ENCODE peak calls at places on chromosomes 13 and 19, in six cellular contexts. N is ovary; L is mammary epithelial cell; T is thoracic aorta; D is epithelial cell of prostate; M is effector memory CD4-positive, alpha-beta T cell. K is an unnamed sample.

GRCh38 chr19:14265285-14266036 is 59.5 kb upstream of the ADGRL1 start:
- DNase-seq in N (peak), L (no peak), T (no peak), D (no peak), M (no peak), K (no peak)

GRCh38 chr19:13984875-13985741 is 21.0 kb downstream of the RFX1 start:
- DNase-seq in N (no peak), L (no peak), T (no peak), D (no peak), M (peak), K (no peak)

GRCh38 chr19:37564624-37565369 is 29.8 kb downstream of the ZNF571 start:
- DNase-seq in N (no peak), L (no peak), T (no peak), D (no peak), M (no peak), K (no peak)

GRCh38 chr19:1592023-1592754 is 476 bp downstream of the MBD3 start:
- DNase-seq in N (peak), L (peak), T (peak), D (peak), M (peak), K (peak)

GRCh38 chr13:75901509-75901908 is 265.4 kb downstream of the LMO7 start:
- DNase-seq in N (no peak), L (no peak), T (no peak), D (no peak), M (no peak), K (no peak)

GRCh38 chr13:26022538-26023292 is 29.1 kb downstream of the SHISA2 start:
- DNase-seq in N (no peak), L (peak), T (peak), D (peak), M (no peak), K (no peak)

GRCh38 chr19:31274964-31275319 is 74.3 kb downstream of the TSHZ3 start:
- DNase-seq in N (no peak), L (no peak), T (no peak), D (no peak), M (no peak), K (no peak)

GRCh38 chr13:114148521-114148855 is 16.1 kb upstream of the RASA3 start:
- DNase-seq in N (no peak), L (no peak), T (no peak), D (no peak), M (peak), K (peak)

GRCh38 chr13:30143671-30144400 is 163.5 kb downstream of the KATNAL1 start:
- DNase-seq in N (no peak), L (peak), T (no peak), D (no peak), M (no peak), K (no peak)

GRCh38 chr19:29690842-29691241 is 24.2 kb downstream of the C19orf12 start:
- DNase-seq in N (no peak), L (peak), T (no peak), D (no peak), M (no peak), K (peak)

GRCh38 chr13:84263354-84264069 is 381.2 kb upstream of the SLITRK1 start:
- DNase-seq in N (no peak), L (peak), T (no peak), D (no peak), M (no peak), K (no peak)

GRCh38 chr19:34666958-34667265 is 10.0 kb downstream of the SCGB2B2 start:
- DNase-seq in N (no peak), L (no peak), T (no peak), D (no peak), M (no peak), K (no peak)

GRCh38 chr19:34671972-34672371 is 5.0 kb downstream of the SCGB2B2 start:
- DNase-seq in N (no peak), L (no peak), T (no peak), D (no peak), M (no peak), K (no peak)

GRCh38 chr19:34667349-34668076 is 9.4 kb downstream of the SCGB2B2 start:
- DNase-seq in N (peak), L (no peak), T (no peak), D (no peak), M (no peak), K (no peak)

GRCh38 chr19:34666200-34666957 is 10.6 kb downstream of the SCGB2B2 start:
- DNase-seq in N (no peak), L (no peak), T (no peak), D (no peak), M (no peak), K (no peak)

DNA sequence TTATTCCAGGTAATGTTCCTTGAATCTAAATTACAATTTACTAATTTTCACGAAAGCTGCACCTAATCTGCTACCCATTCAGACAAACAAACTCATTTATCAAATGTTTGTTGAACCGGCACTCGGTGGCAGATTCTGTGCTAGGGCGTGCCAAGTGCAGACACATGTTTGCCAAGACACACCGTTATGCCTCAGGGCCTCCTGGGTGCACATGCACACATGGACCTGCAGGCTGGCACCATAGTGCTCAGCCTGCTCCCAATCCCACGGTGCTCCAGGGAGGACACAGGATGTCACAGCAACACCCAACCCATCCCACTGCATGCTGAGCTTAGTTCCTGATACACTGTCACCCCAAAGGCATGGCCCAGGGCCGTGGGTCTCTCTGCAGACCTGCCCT is 7.7 kb downstream of the SCGB2B2 start:
- DNase-seq in N (no peak), L (no peak), T (no peak), D (no peak), M (no peak), K (no peak)
- H3K27ac ChIP-seq in N (no peak), L (no peak), T (no peak), D (no peak), M (no peak), K (no peak)

DNA sequence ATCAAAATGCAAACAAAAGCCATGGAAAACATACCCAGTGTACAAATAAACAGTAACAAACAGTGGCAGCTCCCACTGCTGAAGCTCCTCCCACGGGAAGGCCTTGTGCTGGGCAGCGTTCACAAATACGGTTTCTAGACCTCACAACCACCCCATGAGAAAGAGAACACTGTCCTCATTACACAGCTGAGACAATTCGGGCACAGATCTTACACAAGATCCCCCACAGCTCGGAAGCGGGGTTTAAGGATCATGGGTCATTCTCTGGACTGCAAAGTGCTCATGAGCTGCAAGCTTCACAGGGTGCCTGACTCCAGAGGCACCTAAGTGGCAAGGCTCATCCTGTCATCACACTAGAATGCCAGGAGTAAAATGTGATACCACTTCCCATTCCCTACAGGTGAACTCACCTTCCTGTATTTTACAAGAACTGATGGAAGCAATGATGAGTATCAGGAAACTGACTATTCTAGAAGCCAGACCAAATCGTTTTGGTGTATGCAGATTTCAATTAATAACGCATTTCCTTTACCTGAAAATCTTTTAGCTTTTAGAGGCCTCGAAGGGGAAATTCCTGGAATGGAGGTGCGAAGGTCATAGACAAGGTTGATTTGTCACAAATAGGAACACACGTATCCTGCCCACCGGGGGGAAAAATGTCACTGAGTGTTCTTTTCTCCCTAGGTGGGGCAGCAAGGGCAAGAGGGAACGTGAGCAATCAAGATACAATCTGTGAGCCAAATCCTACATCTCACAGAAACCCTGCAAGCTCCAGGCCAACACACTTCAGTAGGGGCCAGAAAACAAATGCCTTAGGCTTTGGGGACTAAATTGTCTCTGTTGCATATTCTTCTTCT is 41.2 kb downstream of the STK24 start:
- DNase-seq in N (no peak), L (peak), T (no peak), D (peak), M (no peak), K (no peak)
- H3K27ac ChIP-seq in N (no peak), L (peak), T (no peak), D (peak), M (peak), K (no peak)

DNA sequence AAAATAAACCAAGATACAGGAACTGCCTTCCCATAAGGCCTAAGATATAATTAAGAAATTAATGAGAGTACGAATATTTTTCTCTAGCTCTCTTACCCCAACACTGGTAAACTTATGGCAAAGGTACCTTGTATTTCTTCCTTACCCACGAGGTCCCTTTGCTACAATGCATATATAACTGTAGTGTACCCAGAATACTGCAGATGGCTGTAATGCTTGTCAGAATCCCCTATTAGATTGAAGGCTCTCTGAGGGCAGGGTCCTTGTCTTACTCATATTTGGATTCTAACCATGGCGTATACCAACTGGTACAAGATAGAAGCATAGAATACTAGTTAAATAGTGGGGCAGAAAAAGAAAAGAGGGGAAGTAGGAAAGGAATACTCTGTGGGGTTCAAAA is 15.1 kb downstream of the SLC25A30 start:
- DNase-seq in N (no peak), L (no peak), T (no peak), D (no peak), M (no peak), K (no peak)
- H3K27ac ChIP-seq in N (no peak), L (no peak), T (no peak), D (no peak), M (no peak), K (no peak)

GRCh38 chr19:35743640-35744306 is 1.4 kb downstream of the U2AF1L4 start:
- DNase-seq in N (no peak), L (no peak), T (no peak), D (no peak), M (no peak), K (no peak)
- H3K27ac ChIP-seq in N (no peak), L (no peak), T (peak), D (no peak), M (peak), K (peak)

GRCh38 chr19:54211214-54211613 is 10.6 kb downstream of the RPS9 start:
- DNase-seq in N (no peak), L (no peak), T (no peak), D (no peak), M (no peak), K (no peak)
- H3K27ac ChIP-seq in N (no peak), L (no peak), T (no peak), D (no peak), M (no peak), K (peak)

DNA sequence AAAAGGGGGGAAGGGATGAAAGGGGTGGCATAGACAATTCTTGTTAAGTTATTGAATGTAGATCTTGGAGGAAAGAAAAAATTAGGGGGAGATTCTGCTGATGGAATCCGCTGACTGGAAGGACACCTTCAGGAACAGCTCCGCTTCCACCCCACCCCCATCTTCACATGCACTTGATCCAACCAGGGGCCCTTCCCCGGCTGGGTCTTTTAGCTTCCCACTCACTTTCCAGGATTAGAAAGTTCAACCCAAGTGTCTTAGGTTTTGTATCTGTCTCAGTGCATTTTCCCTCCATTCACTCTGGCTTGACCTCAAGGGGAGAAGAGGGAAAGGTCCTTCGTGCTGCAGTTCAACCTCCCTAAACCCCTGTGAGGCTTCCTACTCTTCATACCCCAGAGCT is 141.4 kb downstream of the IRS2 start:
- DNase-seq in N (no peak), L (no peak), T (no peak), D (no peak), M (no peak), K (no peak)
- H3K27ac ChIP-seq in N (no peak), L (no peak), T (no peak), D (no peak), M (no peak), K (no peak)

DNA sequence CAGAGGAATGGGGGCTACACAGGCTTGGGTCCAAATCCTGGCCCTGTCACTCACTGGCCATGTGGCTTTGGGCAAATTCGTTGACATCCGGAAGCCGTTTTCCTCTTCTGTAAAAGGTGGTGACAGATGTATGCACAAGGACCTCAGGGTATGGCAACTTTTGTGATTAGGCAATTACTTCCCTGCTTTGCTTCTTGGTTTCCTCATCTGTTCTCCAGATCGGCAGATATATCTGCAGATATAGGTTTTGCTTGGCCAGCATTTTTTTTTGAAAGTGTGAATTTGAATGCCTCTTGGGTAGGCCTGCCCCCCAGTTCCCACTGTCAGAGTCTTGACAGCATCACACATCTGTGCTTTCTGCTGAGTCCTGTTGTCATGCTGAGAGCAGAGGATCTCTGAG is 17.7 kb downstream of the TMEM272 start:
- DNase-seq in N (no peak), L (no peak), T (no peak), D (no peak), M (no peak), K (no peak)
- H3K27ac ChIP-seq in N (no peak), L (no peak), T (no peak), D (no peak), M (peak), K (peak)

K was measured in CD8-positive, alpha-beta T cell.